ENCODE peak calls at places on chromosomes 5 and 9, in six cellular contexts. One of them, this sample, is unnamed. For H3K27me3, the result is how much of the 10 kb centered on the place peaks cover.

GRCh38 chr5:74326571-74327338 is 313.8 kb downstream of the ENC1 start:
- DNase-seq in prostate gland: peak
- DNase-seq in trophoblast cell: peak
- DNase-seq in SJSA1: peak
- DNase-seq in GM23248: peak
- DNase-seq in psoas muscle: no peak
- DNase-seq in this sample: no peak

GRCh38 chr5:17216974-17217325 is 481 bp upstream of the BASP1 start:
- DNase-seq in SJSA1: no peak
- DNase-seq in trophoblast cell: no peak
- DNase-seq in psoas muscle: no peak
- DNase-seq in prostate gland: peak
- DNase-seq in GM23248: peak
- DNase-seq in this sample: peak

GRCh38 chr5:81971086-81971693 is 633 bp upstream of the ATG10 start:
- DNase-seq in prostate gland: no peak
- DNase-seq in trophoblast cell: peak
- DNase-seq in psoas muscle: no peak
- DNase-seq in GM23248: peak
- DNase-seq in SJSA1: peak
- DNase-seq in this sample: peak

GRCh38 chr5:37839441-37840035 is 303 bp downstream of the GDNF start:
- DNase-seq in psoas muscle: peak
- DNase-seq in GM23248: peak
- DNase-seq in prostate gland: no peak
- DNase-seq in trophoblast cell: peak
- DNase-seq in SJSA1: peak
- DNase-seq in this sample: peak

GRCh38 chr5:67301285-67301904 is 104.8 kb upstream of the CD180 start:
- DNase-seq in psoas muscle: peak
- DNase-seq in trophoblast cell: peak
- DNase-seq in prostate gland: no peak
- DNase-seq in GM23248: peak
- DNase-seq in SJSA1: peak
- DNase-seq in this sample: no peak

GRCh38 chr5:172887735-172888134 is 53.7 kb downstream of the ERGIC1 start:
- DNase-seq in psoas muscle: no peak
- DNase-seq in prostate gland: no peak
- DNase-seq in SJSA1: no peak
- DNase-seq in trophoblast cell: no peak
- DNase-seq in GM23248: peak
- DNase-seq in this sample: no peak

GRCh38 chr5:117249086-117249815 is 674.6 kb upstream of the SEMA6A start:
- DNase-seq in prostate gland: no peak
- DNase-seq in trophoblast cell: no peak
- DNase-seq in GM23248: no peak
- DNase-seq in psoas muscle: no peak
- DNase-seq in SJSA1: no peak
- DNase-seq in this sample: peak

GRCh38 chr5:145495741-145496140 is 339.4 kb downstream of the PRELID2 start:
- DNase-seq in psoas muscle: no peak
- DNase-seq in trophoblast cell: peak
- DNase-seq in prostate gland: no peak
- DNase-seq in SJSA1: peak
- DNase-seq in GM23248: peak
- DNase-seq in this sample: no peak

GRCh38 chr5:150575745-150576448 is 64.6 kb upstream of the SYNPO start:
- DNase-seq in psoas muscle: no peak
- DNase-seq in prostate gland: no peak
- DNase-seq in SJSA1: no peak
- DNase-seq in GM23248: no peak
- DNase-seq in trophoblast cell: no peak
- DNase-seq in this sample: no peak

GRCh38 chr5:52989025-52989780 is at the start of gene ITGA2:
- DNase-seq in SJSA1: peak
- DNase-seq in GM23248: peak
- DNase-seq in psoas muscle: peak
- DNase-seq in trophoblast cell: peak
- DNase-seq in prostate gland: peak
- DNase-seq in this sample: peak

GRCh38 chr5:74312746-74313145 is 327.8 kb downstream of the ENC1 start:
- DNase-seq in psoas muscle: no peak
- DNase-seq in trophoblast cell: peak
- DNase-seq in GM23248: peak
- DNase-seq in SJSA1: no peak
- DNase-seq in prostate gland: no peak
- DNase-seq in this sample: no peak

GRCh38 chr5:139655727-139656271 is 7.7 kb downstream of the CXXC5 start:
- DNase-seq in prostate gland: peak
- DNase-seq in psoas muscle: peak
- DNase-seq in SJSA1: peak
- DNase-seq in GM23248: peak
- DNase-seq in trophoblast cell: no peak
- DNase-seq in this sample: peak

GRCh38 chr5:139275536-139276297 is 17.8 kb upstream of the MATR3 start:
- DNase-seq in trophoblast cell: no peak
- DNase-seq in prostate gland: peak
- DNase-seq in psoas muscle: no peak
- DNase-seq in SJSA1: no peak
- DNase-seq in GM23248: no peak
- DNase-seq in this sample: peak

GRCh38 chr9:98795295-98795955 is 930 bp downstream of the ANKS6 start:
- DNase-seq in GM23248: no peak
- DNase-seq in SJSA1: peak
- DNase-seq in trophoblast cell: no peak
- DNase-seq in prostate gland: no peak
- DNase-seq in psoas muscle: no peak
- DNase-seq in this sample: no peak

GRCh38 chr5:113381791-113382190 is 53.0 kb downstream of the TSSK1B start:
- DNase-seq in GM23248: no peak
- DNase-seq in trophoblast cell: peak
- DNase-seq in prostate gland: no peak
- DNase-seq in SJSA1: peak
- DNase-seq in psoas muscle: no peak
- DNase-seq in this sample: no peak

GRCh38 chr9:93129286-93129685 is 4.8 kb downstream of the NINJ1 start:
- DNase-seq in psoas muscle: no peak
- DNase-seq in GM23248: no peak
- DNase-seq in trophoblast cell: no peak
- DNase-seq in SJSA1: no peak
- DNase-seq in prostate gland: no peak
- DNase-seq in this sample: no peak

GRCh38 chr5:113357696-113358476 is 76.9 kb downstream of the TSSK1B start:
- DNase-seq in psoas muscle: no peak
- DNase-seq in GM23248: no peak
- DNase-seq in prostate gland: no peak
- DNase-seq in trophoblast cell: no peak
- DNase-seq in SJSA1: no peak
- DNase-seq in this sample: no peak

GRCh38 chr9:127751269-127752054 is 16.4 kb upstream of the TOR2A start:
- DNase-seq in GM23248: peak
- DNase-seq in SJSA1: no peak
- DNase-seq in psoas muscle: no peak
- DNase-seq in prostate gland: no peak
- DNase-seq in trophoblast cell: peak
- DNase-seq in this sample: peak

GRCh38 chr9:127753148-127753547 is 18.1 kb upstream of the TOR2A start:
- DNase-seq in trophoblast cell: no peak
- DNase-seq in psoas muscle: no peak
- DNase-seq in prostate gland: no peak
- DNase-seq in GM23248: no peak
- DNase-seq in SJSA1: no peak
- DNase-seq in this sample: no peak

GRCh38 chr9:127753556-127753955 is 18.5 kb upstream of the TOR2A start:
- DNase-seq in GM23248: no peak
- DNase-seq in SJSA1: no peak
- DNase-seq in trophoblast cell: no peak
- DNase-seq in prostate gland: no peak
- DNase-seq in psoas muscle: no peak
- DNase-seq in this sample: no peak

GRCh38 chr9:127746959-127747569 is 12.0 kb upstream of the TOR2A start:
- DNase-seq in psoas muscle: no peak
- DNase-seq in SJSA1: no peak
- DNase-seq in GM23248: no peak
- DNase-seq in trophoblast cell: no peak
- DNase-seq in prostate gland: no peak
- DNase-seq in this sample: no peak

GRCh38 chr9:127749090-127749787 is 14.1 kb upstream of the TOR2A start:
- DNase-seq in prostate gland: no peak
- DNase-seq in GM23248: no peak
- DNase-seq in trophoblast cell: no peak
- DNase-seq in psoas muscle: no peak
- DNase-seq in SJSA1: no peak
- DNase-seq in this sample: no peak
- H3K27me3 ChIP-seq in prostate gland: under half
- H3K27me3 ChIP-seq in GM23248: under half
- H3K27me3 ChIP-seq in trophoblast cell: under half
- H3K27me3 ChIP-seq in psoas muscle: under half
- H3K27me3 ChIP-seq in SJSA1: under half
- H3K27me3 ChIP-seq in this sample: under half

GRCh38 chr9:6552738-6553121 is 92.8 kb downstream of the GLDC start:
- DNase-seq in psoas muscle: no peak
- DNase-seq in trophoblast cell: no peak
- DNase-seq in SJSA1: peak
- DNase-seq in GM23248: peak
- DNase-seq in prostate gland: no peak
- DNase-seq in this sample: no peak
- H3K27me3 ChIP-seq in psoas muscle: under half
- H3K27me3 ChIP-seq in trophoblast cell: under half
- H3K27me3 ChIP-seq in SJSA1: under half
- H3K27me3 ChIP-seq in GM23248: under half
- H3K27me3 ChIP-seq in prostate gland: under half
- H3K27me3 ChIP-seq in this sample: under half

GRCh38 chr9:133141833-133142594 is 21.0 kb upstream of the RALGDS start:
- DNase-seq in prostate gland: peak
- DNase-seq in SJSA1: no peak
- DNase-seq in psoas muscle: no peak
- DNase-seq in GM23248: no peak
- DNase-seq in trophoblast cell: no peak
- DNase-seq in this sample: no peak
- H3K27me3 ChIP-seq in prostate gland: under half
- H3K27me3 ChIP-seq in SJSA1: under half
- H3K27me3 ChIP-seq in psoas muscle: under half
- H3K27me3 ChIP-seq in GM23248: under half
- H3K27me3 ChIP-seq in trophoblast cell: under half
- H3K27me3 ChIP-seq in this sample: under half

DNA sequence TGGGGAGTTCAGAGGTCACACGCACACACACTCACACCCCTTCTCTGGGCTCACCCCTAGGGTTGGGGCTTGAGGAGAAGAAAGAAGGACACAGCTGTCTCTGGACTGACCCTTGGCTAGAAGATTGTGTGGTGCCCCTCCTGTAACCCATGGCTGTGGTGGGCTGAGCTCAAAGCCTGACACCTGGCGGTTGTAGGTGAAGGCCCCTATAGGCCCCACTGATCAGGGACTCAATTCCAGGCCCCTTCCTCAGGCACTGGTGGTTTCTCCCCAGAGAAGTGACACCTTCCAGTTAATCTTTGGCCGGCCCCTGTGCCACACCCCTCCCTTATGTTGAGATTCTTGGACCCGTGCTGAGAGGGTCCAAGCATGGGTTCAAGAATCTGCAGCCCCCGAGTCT is 35.2 kb upstream of the CRB2 start:
- DNase-seq in psoas muscle: no peak
- DNase-seq in trophoblast cell: no peak
- DNase-seq in prostate gland: no peak
- DNase-seq in SJSA1: no peak
- DNase-seq in GM23248: no peak
- DNase-seq in this sample: peak
- H3K27me3 ChIP-seq in psoas muscle: under half
- H3K27me3 ChIP-seq in trophoblast cell: under half
- H3K27me3 ChIP-seq in prostate gland: under half
- H3K27me3 ChIP-seq in SJSA1: under half
- H3K27me3 ChIP-seq in GM23248: under half
- H3K27me3 ChIP-seq in this sample: under half

GRCh38 chr9:99827244-99827643 is 5.6 kb downstream of the NR4A3 start:
- DNase-seq in GM23248: no peak
- DNase-seq in trophoblast cell: no peak
- DNase-seq in psoas muscle: no peak
- DNase-seq in prostate gland: no peak
- DNase-seq in SJSA1: no peak
- DNase-seq in this sample: no peak
- H3K27me3 ChIP-seq in GM23248: under half
- H3K27me3 ChIP-seq in trophoblast cell: half or more
- H3K27me3 ChIP-seq in psoas muscle: under half
- H3K27me3 ChIP-seq in prostate gland: under half
- H3K27me3 ChIP-seq in SJSA1: under half
- H3K27me3 ChIP-seq in this sample: half or more

DNA sequence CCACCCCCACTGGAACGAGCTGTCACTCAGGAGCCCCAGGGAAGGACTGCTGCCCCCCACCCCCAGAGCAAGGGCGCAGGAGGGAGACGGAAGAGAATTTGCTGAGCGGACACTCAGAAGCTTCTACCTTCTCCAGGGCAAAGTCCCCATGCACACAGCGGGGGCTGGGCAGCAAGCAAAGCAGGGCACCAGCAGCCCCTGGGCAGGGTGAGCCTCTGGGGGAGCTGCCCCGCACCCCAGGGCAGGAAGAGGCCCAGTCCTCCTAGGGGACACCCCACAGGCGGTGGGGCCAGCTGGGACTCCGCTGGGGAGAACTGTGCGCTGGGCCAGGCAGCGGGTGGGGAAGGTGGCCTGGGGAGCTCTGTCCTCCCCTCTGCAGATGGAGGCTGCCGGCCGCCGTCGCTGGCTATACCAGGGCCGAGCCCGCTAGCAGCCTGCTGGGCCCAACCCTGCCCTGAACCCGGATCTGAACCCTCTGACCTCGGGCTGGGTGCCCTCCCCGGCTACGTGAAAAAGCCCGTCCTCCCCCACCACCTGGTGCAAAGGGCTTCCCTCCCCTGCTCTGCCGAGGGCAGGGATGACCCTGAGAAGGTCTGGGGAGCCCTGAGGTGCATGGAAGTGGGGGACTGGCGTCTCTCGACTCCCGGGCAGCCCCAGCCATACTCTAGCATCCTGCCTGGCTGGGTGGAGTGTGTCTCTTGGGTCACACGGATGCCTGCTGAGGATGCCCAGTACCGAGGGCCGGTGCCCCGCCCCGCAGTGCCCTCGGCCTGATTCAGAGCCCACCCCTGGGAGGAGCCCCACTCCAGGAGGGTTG is 590 bp upstream of the SLC34A3 start:
- DNase-seq in trophoblast cell: no peak
- DNase-seq in GM23248: no peak
- DNase-seq in psoas muscle: no peak
- DNase-seq in SJSA1: no peak
- DNase-seq in prostate gland: no peak
- DNase-seq in this sample: no peak
- H3K27me3 ChIP-seq in trophoblast cell: under half
- H3K27me3 ChIP-seq in GM23248: under half
- H3K27me3 ChIP-seq in psoas muscle: under half
- H3K27me3 ChIP-seq in SJSA1: under half
- H3K27me3 ChIP-seq in prostate gland: under half
- H3K27me3 ChIP-seq in this sample: under half